ENCODE peak calls at places on chromosome 10, in eight cellular contexts. G is hepatocyte, W is HL-60, O is A549, H is cardiac fibroblast, K is thoracic aorta, P is adrenal gland, E is astrocyte of the spinal cord. I is an unnamed sample.

GRCh38 chr10:89086801-89087513 is 96.4 kb downstream of the FAS start:
- DNase-seq in G (no peak), W (peak; percentile 6), O (no peak), H (peak; percentile 84), K (no peak), P (no peak), E (peak; percentile 91), I (no peak)

GRCh38 chr10:131677671-131678070 is 223.1 kb upstream of the PPP2R2D start:
- DNase-seq in G (peak; percentile 21), W (no peak), O (no peak), H (no peak), K (no peak), P (no peak), E (no peak), I (no peak)

GRCh38 chr10:10564081-10564480 is 453.6 kb upstream of the CELF2 start:
- DNase-seq in G (no peak), W (no peak), O (no peak), H (peak; percentile 55), K (no peak), P (no peak), E (no peak), I (no peak)

GRCh38 chr10:21604651-21605050 is 70.6 kb downstream of the MLLT10 start:
- DNase-seq in G (no peak), W (no peak), O (no peak), H (no peak), K (no peak), P (no peak), E (no peak), I (no peak)

GRCh38 chr10:21195149-21195731 is 298.1 kb upstream of the NEBL start:
- DNase-seq in G (no peak), W (no peak), O (peak; percentile 32), H (no peak), K (no peak), P (no peak), E (no peak), I (no peak)

GRCh38 chr10:131946880-131947279 is 34.8 kb downstream of the BNIP3 start:
- DNase-seq in G (no peak), W (no peak), O (no peak), H (no peak), K (no peak), P (no peak), E (peak; percentile 21), I (no peak)

GRCh38 chr10:96618648-96619047 is 31.8 kb upstream of the TM9SF3 start:
- DNase-seq in G (no peak), W (no peak), O (no peak), H (peak; percentile 71), K (no peak), P (peak; percentile 61), E (peak; percentile 21), I (no peak)

GRCh38 chr10:107383357-107383756 is 218.9 kb upstream of the SORCS1 start:
- DNase-seq in G (no peak), W (no peak), O (no peak), H (no peak), K (no peak), P (no peak), E (no peak), I (no peak)

GRCh38 chr10:129494176-129494575 is 27.1 kb downstream of the MGMT start:
- DNase-seq in G (no peak), W (no peak), O (no peak), H (no peak), K (no peak), P (no peak), E (no peak), I (no peak)

GRCh38 chr10:3027866-3028265 is 39.5 kb upstream of the PFKP start:
- DNase-seq in G (no peak), W (no peak), O (no peak), H (no peak), K (no peak), P (no peak), E (no peak), I (no peak)

GRCh38 chr10:104208730-104209129 is 23.4 kb downstream of the CFAP43 start:
- DNase-seq in G (no peak), W (no peak), O (no peak), H (no peak), K (no peak), P (no peak), E (no peak), I (no peak)

GRCh38 chr10:14554091-14554842 is 220.4 kb downstream of the FAM107B start:
- DNase-seq in G (peak; percentile 41), W (peak; percentile 39), O (no peak), H (no peak), K (no peak), P (no peak), E (no peak), I (no peak)

GRCh38 chr10:12655940-12656339 is 306.6 kb downstream of the CAMK1D start:
- DNase-seq in G (no peak), W (no peak), O (no peak), H (no peak), K (no peak), P (no peak), E (no peak), I (no peak)

GRCh38 chr10:12657489-12657888 is 308.1 kb downstream of the CAMK1D start:
- DNase-seq in G (no peak), W (no peak), O (no peak), H (no peak), K (no peak), P (no peak), E (no peak), I (no peak)

GRCh38 chr10:12659706-12660105 is 310.4 kb downstream of the CAMK1D start:
- DNase-seq in G (no peak), W (no peak), O (no peak), H (no peak), K (no peak), P (no peak), E (no peak), I (no peak)

GRCh38 chr10:12658526-12658925 is 309.2 kb downstream of the CAMK1D start:
- DNase-seq in G (no peak), W (no peak), O (no peak), H (no peak), K (no peak), P (no peak), E (no peak), I (no peak)

DNA sequence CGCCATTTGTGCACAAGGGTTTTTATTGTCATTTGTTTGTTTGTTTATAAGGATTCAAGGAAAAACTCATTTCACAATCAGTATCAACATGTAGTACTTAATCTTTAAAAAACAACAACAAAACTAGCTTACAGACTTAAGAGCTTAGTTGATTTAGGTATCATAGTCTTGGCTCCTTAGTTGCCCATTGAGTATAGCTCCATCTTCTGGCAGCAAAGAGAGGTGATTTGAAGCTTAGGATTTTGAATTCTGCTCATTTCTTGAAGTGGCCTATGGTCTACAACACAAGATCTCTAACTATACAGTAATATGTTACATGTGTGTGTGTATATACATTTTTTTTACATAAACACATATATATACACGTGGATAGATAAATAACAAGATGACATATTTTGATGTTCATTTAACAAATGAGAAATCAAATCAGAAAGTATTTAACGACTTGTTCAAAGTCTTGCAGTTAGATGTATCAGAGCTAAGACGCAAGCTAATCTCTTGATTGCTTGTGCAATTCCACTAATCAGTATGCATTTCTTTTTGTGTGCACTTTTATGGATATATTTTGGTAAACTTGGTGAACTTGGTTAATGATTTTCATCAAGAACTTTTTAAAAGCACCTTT is 307.3 kb downstream of the CAMK1D start:
- DNase-seq in G (peak; percentile 45), W (peak; percentile 1), O (peak; percentile 50), H (peak; percentile 69), K (no peak), P (no peak), E (peak; percentile 75), I (peak; percentile 45)
- TF ChIP-seq CTCF in G (peak; percentile 76), W (peak; percentile 16), O (peak; percentile 69), H (peak; percentile 67), K (peak; percentile 47), P (peak; percentile 61), E (peak; percentile 79), I (peak; percentile 62)

GRCh38 chr10:98432330-98432729 is 14.4 kb downstream of the HPS1 start:
- DNase-seq in G (no peak), W (no peak), O (no peak), H (no peak), K (no peak), P (no peak), E (no peak), I (no peak)
- H3K4me3 ChIP-seq in G (no peak overlapping the region), W (no peak overlapping the region), O (no peak overlapping the region), H (no peak overlapping the region), K (no peak overlapping the region), P (no peak overlapping the region), E (no peak overlapping the region), I (no peak overlapping the region)

GRCh38 chr10:282294-283139 is 147.3 kb downstream of the ZMYND11 start:
- DNase-seq in G (no peak), W (peak; percentile 65), O (no peak), H (no peak), K (no peak), P (no peak), E (peak; percentile 47), I (no peak)

GRCh38 chr10:285216-285967 is 150.1 kb downstream of the ZMYND11 start:
- DNase-seq in G (no peak), W (peak; percentile 40), O (no peak), H (no peak), K (no peak), P (no peak), E (no peak), I (no peak)

GRCh38 chr10:287029-287428 is 151.8 kb downstream of the ZMYND11 start:
- DNase-seq in G (no peak), W (no peak), O (no peak), H (no peak), K (no peak), P (no peak), E (peak; percentile 26), I (no peak)

GRCh38 chr10:283140-283479 is 147.9 kb downstream of the ZMYND11 start:
- DNase-seq in G (no peak), W (no peak), O (no peak), H (no peak), K (no peak), P (no peak), E (no peak), I (no peak)

GRCh38 chr10:283916-284356 is 148.7 kb downstream of the ZMYND11 start:
- DNase-seq in G (no peak), W (no peak), O (no peak), H (no peak), K (no peak), P (no peak), E (no peak), I (peak; percentile 79)
- TF ChIP-seq CTCF in G (no peak), W (no peak), O (no peak), H (no peak), K (no peak), P (no peak), E (no peak), I (peak; percentile 22)

DNA sequence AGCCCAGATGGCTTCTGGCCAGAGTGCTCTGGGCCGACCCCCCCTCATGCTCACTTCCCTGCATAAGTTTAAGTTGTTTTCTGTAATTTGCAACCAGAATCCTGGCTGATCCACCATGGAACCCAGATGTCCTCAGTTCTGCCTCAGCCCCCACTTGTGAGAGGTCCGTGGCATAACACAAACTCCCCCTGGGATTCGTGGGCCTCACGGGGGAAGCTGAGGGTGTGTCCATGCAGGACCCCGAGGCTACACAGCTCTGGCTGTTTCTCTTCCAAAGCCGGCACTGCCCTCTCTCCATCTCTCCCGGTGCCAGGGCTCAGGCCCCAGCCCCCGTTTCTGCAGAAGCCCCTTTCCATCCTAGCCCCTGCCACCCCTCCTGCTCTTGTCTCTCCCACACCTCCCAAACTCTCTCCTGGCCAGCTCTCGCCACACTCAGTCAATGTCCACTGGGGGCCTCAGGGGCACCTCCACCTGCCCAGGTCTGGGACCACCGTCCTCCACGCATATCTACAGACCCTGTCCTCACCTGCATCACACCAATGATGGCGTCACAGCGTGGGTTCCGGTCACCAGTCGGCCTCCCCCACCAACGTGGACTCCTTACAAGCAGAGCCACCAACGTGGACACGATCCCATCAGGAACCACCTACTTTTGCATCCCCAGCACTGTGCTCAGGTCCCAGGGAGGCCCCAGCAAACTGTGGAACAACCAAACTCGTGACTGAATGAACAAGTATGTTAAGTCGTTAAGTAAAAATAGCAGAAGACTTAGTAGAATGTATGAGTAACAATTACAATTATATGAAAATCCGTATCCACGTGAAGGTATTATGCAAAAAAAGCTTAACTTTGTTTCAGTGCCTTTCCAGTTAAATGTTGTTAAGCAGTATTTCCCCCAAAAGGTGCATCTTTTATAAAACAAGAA is 38.5 kb downstream of the DIP2C start:
- DNase-seq in G (peak; percentile 2), W (no peak), O (no peak), H (no peak), K (no peak), P (no peak), E (no peak), I (no peak)
- H3K4me3 ChIP-seq in G (no peak overlapping the region), W (no peak overlapping the region), O (no peak overlapping the region), H (no peak overlapping the region), K (peak overlapping the region; percentile 58), P (no peak overlapping the region), E (no peak overlapping the region), I (no peak overlapping the region)

I was measured in GM12864.